ENCODE peak calls at places on chromosomes 6 and 20, in nine cellular contexts. O is pancreas, Y is mesenchymal stem cell, I is esophagus squamous epithelium, N is OCI-LY7, H is PC-9, E is right cardiac atrium, J is Caco-2, R is H9. A is an unnamed sample.

GRCh38 chr20:62808211-62808865 is 3.7 kb downstream of the OGFR start:
- DNase-seq in O (peak; percentile 74), Y (peak; percentile 57), I (no peak), N (peak; percentile 70), H (no peak), E (peak; percentile 66), J (no peak), R (peak; percentile 82), A (no peak)

GRCh38 chr6:167913699-167914098 is 83.8 kb upstream of the KIF25 start:
- DNase-seq in O (no peak), Y (no peak), I (no peak), N (no peak), H (no peak), E (no peak), J (no peak), R (no peak), A (no peak)

GRCh38 chr6:104642871-104643270 is 216.8 kb downstream of the HACE1 start:
- DNase-seq in O (no peak), Y (peak; percentile 28), I (no peak), N (no peak), H (no peak), E (no peak), J (no peak), R (no peak), A (no peak)

GRCh38 chr6:131281471-131282270 is 146.4 kb downstream of the AKAP7 start:
- DNase-seq in O (no peak), Y (peak; percentile 53), I (no peak), N (peak; percentile 31), H (no peak), E (no peak), J (no peak), R (peak; percentile 69), A (no peak)

GRCh38 chr6:152575621-152576150 is 61.5 kb downstream of the SYNE1 start:
- DNase-seq in O (no peak), Y (peak; percentile 43), I (no peak), N (no peak), H (no peak), E (no peak), J (no peak), R (no peak), A (no peak)

GRCh38 chr6:47111685-47112084 is 69.6 kb upstream of the ADGRF1 start:
- DNase-seq in O (no peak), Y (peak; percentile 24), I (no peak), N (no peak), H (peak; percentile 96), E (no peak), J (peak; percentile 88), R (no peak), A (no peak)

GRCh38 chr20:58228103-58228483 is 360 bp downstream of the ANKRD60 start:
- DNase-seq in O (no peak), Y (no peak), I (no peak), N (no peak), H (no peak), E (no peak), J (no peak), R (no peak), A (no peak)

GRCh38 chr6:149264629-149265028 is 52.9 kb upstream of the TAB2 start:
- DNase-seq in O (no peak), Y (no peak), I (no peak), N (peak; percentile 14), H (no peak), E (no peak), J (no peak), R (peak; percentile 42), A (no peak)

GRCh38 chr20:59001449-59002171 is 5.4 kb downstream of the CTSZ start:
- DNase-seq in O (no peak), Y (no peak), I (no peak), N (no peak), H (no peak), E (no peak), J (no peak), R (no peak), A (no peak)

GRCh38 chr6:134819236-134819635 is 130.7 kb downstream of the ALDH8A1 start:
- DNase-seq in O (no peak), Y (no peak), I (no peak), N (no peak), H (peak; percentile 20), E (no peak), J (no peak), R (no peak), A (no peak)

GRCh38 chr20:50034567-50035170 is 51.9 kb downstream of the SNAI1 start:
- DNase-seq in O (no peak), Y (peak; percentile 51), I (no peak), N (no peak), H (no peak), E (peak; percentile 54), J (no peak), R (no peak), A (no peak)

GRCh38 chr6:21984551-21984950 is 312.3 kb downstream of the PRL start:
- DNase-seq in O (no peak), Y (no peak), I (no peak), N (no peak), H (no peak), E (no peak), J (no peak), R (no peak), A (no peak)

GRCh38 chr6:113879186-113880096 is 22.3 kb downstream of the MARCKS start:
- DNase-seq in O (peak; percentile 68), Y (peak; percentile 78), I (no peak), N (peak; percentile 24), H (peak; percentile 77), E (peak; percentile 28), J (peak; percentile 60), R (peak; percentile 65), A (no peak)

GRCh38 chr6:159375014-159375413 is 205.8 kb downstream of the FNDC1 start:
- DNase-seq in O (no peak), Y (no peak), I (no peak), N (no peak), H (no peak), E (no peak), J (no peak), R (no peak), A (no peak)

GRCh38 chr6:159378361-159378760 is 209.2 kb downstream of the FNDC1 start:
- DNase-seq in O (no peak), Y (no peak), I (no peak), N (no peak), H (no peak), E (no peak), J (no peak), R (no peak), A (no peak)

GRCh38 chr6:159376443-159377182 is 207.4 kb downstream of the FNDC1 start:
- DNase-seq in O (no peak), Y (no peak), I (no peak), N (no peak), H (no peak), E (no peak), J (no peak), R (no peak), A (no peak)

DNA sequence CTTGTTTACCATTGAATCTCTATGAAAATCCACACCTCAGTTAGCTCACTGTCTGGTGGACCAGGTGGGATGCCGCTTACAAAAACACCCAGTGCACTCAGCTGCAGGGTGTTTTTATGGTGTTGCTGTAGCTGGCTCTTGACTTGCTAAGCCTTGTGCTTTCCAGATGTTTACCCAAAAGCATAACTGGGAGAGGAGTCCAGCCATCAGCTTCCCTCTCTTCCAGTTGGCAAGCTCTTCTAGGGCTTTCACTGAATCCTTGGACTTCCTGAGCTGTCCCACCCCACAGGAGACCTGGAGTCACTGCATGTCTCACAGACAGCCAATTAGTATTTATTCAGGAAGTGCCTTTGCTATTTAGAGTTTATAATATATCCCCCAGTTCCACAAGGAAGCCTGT is 210.9 kb downstream of the FNDC1 start:
- DNase-seq in O (no peak), Y (no peak), I (no peak), N (no peak), H (no peak), E (no peak), J (no peak), R (no peak), A (no peak)
- H3K9me3 ChIP-seq in O (no peaks in the 10 kb centered on the region), Y (no peaks in the 10 kb centered on the region), I (no peaks in the 10 kb centered on the region), N (no peaks in the 10 kb centered on the region), H (no peaks in the 10 kb centered on the region), E (no peaks in the 10 kb centered on the region), J (no peaks in the 10 kb centered on the region), R (no peaks in the 10 kb centered on the region), A (no peaks in the 10 kb centered on the region)

DNA sequence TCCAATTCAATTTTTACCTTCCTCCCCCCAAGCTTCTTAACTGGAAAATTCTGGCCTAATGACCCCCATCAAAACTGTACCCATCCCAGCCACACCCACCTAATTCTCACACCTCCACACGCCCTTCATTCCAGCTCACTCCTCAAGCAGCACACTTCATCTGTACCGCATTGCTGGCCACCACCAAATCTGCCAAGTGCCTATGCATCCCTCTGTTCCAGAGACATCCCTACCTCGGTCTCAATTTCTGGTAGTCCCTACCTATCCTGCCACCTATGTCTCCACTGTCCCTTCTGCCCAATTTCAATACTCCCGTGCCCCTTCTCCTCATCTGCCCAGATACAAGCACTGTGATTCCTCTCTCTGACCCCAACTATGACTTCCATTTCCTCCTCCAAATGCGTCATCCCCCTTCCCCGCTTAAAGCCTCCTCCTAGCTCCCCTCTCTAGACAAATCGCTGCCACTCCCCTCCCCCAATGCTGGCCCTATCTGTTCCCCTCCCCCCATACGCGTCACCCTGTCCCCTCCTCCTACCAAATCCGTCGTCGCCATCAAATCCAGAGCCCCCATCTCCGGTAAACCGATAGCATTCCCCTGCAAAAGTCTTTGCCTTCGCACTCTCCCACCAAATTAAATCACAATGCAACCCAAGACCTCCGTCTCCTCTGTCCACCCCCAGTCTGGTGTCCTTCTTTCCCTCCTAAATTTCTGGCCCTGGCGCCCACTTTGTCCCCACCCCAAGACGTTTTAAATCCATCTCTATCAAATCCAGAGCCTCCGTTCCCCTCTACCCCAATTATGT is 1.2 kb downstream of the MTCH1 start:
- DNase-seq in O (peak; percentile 43), Y (peak; percentile 87), I (no peak), N (no peak), H (no peak), E (peak; percentile 74), J (no peak), R (peak; percentile 79), A (no peak)
- H3K4me1 ChIP-seq in O (peaks cover 36% of the 10 kb centered on the region), Y (peaks cover 17% of the 10 kb centered on the region), I (peaks cover 40% of the 10 kb centered on the region), N (peaks cover 33% of the 10 kb centered on the region), H (peaks cover 28% of the 10 kb centered on the region), E (peaks cover 20% of the 10 kb centered on the region), J (peaks cover 6% of the 10 kb centered on the region), R (peaks cover 14% of the 10 kb centered on the region), A (peaks cover 8% of the 10 kb centered on the region)

GRCh38 chr6:924661-925060 is 231.7 kb upstream of the EXOC2 start:
- DNase-seq in O (no peak), Y (no peak), I (no peak), N (no peak), H (no peak), E (no peak), J (no peak), R (no peak), A (no peak)
- H3K9me3 ChIP-seq in O (no peaks in the 10 kb centered on the region), Y (no peaks in the 10 kb centered on the region), I (no peaks in the 10 kb centered on the region), N (no peaks in the 10 kb centered on the region), H (no peaks in the 10 kb centered on the region), E (peaks cover 2% of the 10 kb centered on the region), J (peaks cover 26% of the 10 kb centered on the region), R (peaks cover 15% of the 10 kb centered on the region), A (peaks cover 1% of the 10 kb centered on the region)

DNA sequence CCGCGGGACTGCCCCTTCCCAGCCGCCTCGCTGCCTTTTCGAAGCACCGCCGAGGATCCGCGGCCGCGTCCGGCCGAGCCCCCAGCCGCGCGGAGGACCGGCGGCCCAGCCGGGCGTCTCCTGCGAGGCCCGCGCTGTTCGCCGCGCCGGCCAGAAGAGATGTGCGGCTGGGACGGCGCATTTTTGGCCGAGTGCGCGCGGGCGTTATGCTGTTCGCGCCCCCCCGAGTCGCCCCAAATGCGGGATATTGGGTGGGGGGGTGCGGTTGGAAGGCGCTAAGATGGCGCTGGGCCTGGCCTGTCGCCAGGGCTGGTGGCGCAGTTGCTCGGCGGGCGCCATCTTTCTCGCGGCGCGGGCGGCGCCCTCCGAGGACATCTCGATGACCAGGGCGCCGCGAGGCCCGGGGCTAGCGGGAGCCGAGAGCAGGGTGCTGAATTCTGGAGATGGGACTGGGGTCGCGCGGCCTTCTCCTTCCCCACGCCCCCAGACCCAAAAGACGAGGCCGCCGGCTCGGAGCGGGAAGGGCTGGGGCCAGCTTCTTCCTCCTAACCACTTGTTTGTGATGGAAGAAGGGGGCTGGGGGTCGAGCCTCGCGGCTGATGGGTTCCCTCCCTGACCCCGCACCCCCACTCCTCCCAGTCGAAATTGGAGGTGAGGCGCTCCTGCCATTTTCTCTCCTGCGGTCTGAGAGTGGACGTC is 1.5 kb downstream of the BICRAL start:
- DNase-seq in O (peak; percentile 81), Y (peak; percentile 75), I (no peak), N (peak; percentile 78), H (no peak), E (peak; percentile 82), J (peak; percentile 54), R (peak; percentile 57), A (no peak)
- H3K4me1 ChIP-seq in O (peaks cover 27% of the 10 kb centered on the region), Y (peaks cover 16% of the 10 kb centered on the region), I (peaks cover 11% of the 10 kb centered on the region), N (peaks cover 63% of the 10 kb centered on the region), H (peaks cover 39% of the 10 kb centered on the region), E (peaks cover 5% of the 10 kb centered on the region), J (peaks cover 28% of the 10 kb centered on the region), R (no peaks in the 10 kb centered on the region), A (peaks cover 2% of the 10 kb centered on the region)